ENCODE peak calls at places on chromosomes 3 and 15, in five cellular contexts. One of them, this sample, is unnamed.

GRCh38 chr3:169999433-169999832 is 32.8 kb downstream of the SEC62 start:
- DNase-seq in lower leg skin: no peak
- DNase-seq in left lung: no peak
- DNase-seq in M059J: no peak
- DNase-seq in naive thymus-derived CD4-positive, alpha-beta T cell: no peak
- DNase-seq in this sample: no peak

GRCh38 chr3:115999598-115999997 is 376.3 kb downstream of the GAP43 start:
- DNase-seq in M059J: peak
- DNase-seq in lower leg skin: no peak
- DNase-seq in naive thymus-derived CD4-positive, alpha-beta T cell: no peak
- DNase-seq in left lung: no peak
- DNase-seq in this sample: no peak

GRCh38 chr15:100113351-100114075 is 228.3 kb downstream of the ADAMTS17 start:
- DNase-seq in naive thymus-derived CD4-positive, alpha-beta T cell: no peak
- DNase-seq in M059J: no peak
- DNase-seq in left lung: no peak
- DNase-seq in lower leg skin: no peak
- DNase-seq in this sample: no peak

GRCh38 chr3:73188707-73189106 is 127.2 kb downstream of the EBLN2 start:
- DNase-seq in left lung: no peak
- DNase-seq in M059J: no peak
- DNase-seq in lower leg skin: no peak
- DNase-seq in naive thymus-derived CD4-positive, alpha-beta T cell: no peak
- DNase-seq in this sample: no peak

GRCh38 chr3:38454179-38454883 is 641 bp downstream of the ACVR2B start:
- DNase-seq in left lung: peak
- DNase-seq in M059J: peak
- DNase-seq in lower leg skin: peak
- DNase-seq in naive thymus-derived CD4-positive, alpha-beta T cell: peak
- DNase-seq in this sample: no peak

GRCh38 chr3:19885468-19885867 is 48.5 kb downstream of the EFHB start:
- DNase-seq in lower leg skin: no peak
- DNase-seq in left lung: no peak
- DNase-seq in M059J: peak
- DNase-seq in naive thymus-derived CD4-positive, alpha-beta T cell: peak
- DNase-seq in this sample: no peak

GRCh38 chr3:187753516-187753915 is 8.2 kb upstream of the BCL6 start:
- DNase-seq in lower leg skin: no peak
- DNase-seq in M059J: no peak
- DNase-seq in left lung: no peak
- DNase-seq in naive thymus-derived CD4-positive, alpha-beta T cell: no peak
- DNase-seq in this sample: no peak

GRCh38 chr3:138051946-138052802 is 42.2 kb downstream of the CLDN18 start:
- DNase-seq in naive thymus-derived CD4-positive, alpha-beta T cell: no peak
- DNase-seq in left lung: no peak
- DNase-seq in lower leg skin: no peak
- DNase-seq in M059J: peak
- DNase-seq in this sample: no peak

GRCh38 chr3:159029306-159030026 is 227.6 kb downstream of the MFSD1 start:
- DNase-seq in M059J: peak
- DNase-seq in naive thymus-derived CD4-positive, alpha-beta T cell: no peak
- DNase-seq in left lung: no peak
- DNase-seq in lower leg skin: no peak
- DNase-seq in this sample: no peak

GRCh38 chr3:115655761-115656282 is 32.5 kb downstream of the GAP43 start:
- DNase-seq in lower leg skin: no peak
- DNase-seq in naive thymus-derived CD4-positive, alpha-beta T cell: no peak
- DNase-seq in M059J: peak
- DNase-seq in left lung: no peak
- DNase-seq in this sample: no peak

GRCh38 chr3:108293858-108294257 is 2.5 kb upstream of the HHLA2 start:
- DNase-seq in lower leg skin: no peak
- DNase-seq in left lung: no peak
- DNase-seq in M059J: no peak
- DNase-seq in naive thymus-derived CD4-positive, alpha-beta T cell: no peak
- DNase-seq in this sample: no peak

GRCh38 chr3:124700880-124701684 is 29.2 kb upstream of the UMPS start:
- DNase-seq in naive thymus-derived CD4-positive, alpha-beta T cell: no peak
- DNase-seq in lower leg skin: no peak
- DNase-seq in M059J: peak
- DNase-seq in left lung: no peak
- DNase-seq in this sample: no peak

GRCh38 chr3:51679318-51679717 is 8.3 kb downstream of the TEX264 start:
- DNase-seq in M059J: no peak
- DNase-seq in lower leg skin: no peak
- DNase-seq in left lung: no peak
- DNase-seq in naive thymus-derived CD4-positive, alpha-beta T cell: no peak
- DNase-seq in this sample: no peak

GRCh38 chr15:67865331-67865730 is 25.5 kb upstream of the RNU6-1 start:
- DNase-seq in lower leg skin: no peak
- DNase-seq in left lung: no peak
- DNase-seq in naive thymus-derived CD4-positive, alpha-beta T cell: no peak
- DNase-seq in M059J: no peak
- DNase-seq in this sample: no peak

GRCh38 chr15:22974745-22975144 is 5.4 kb downstream of the CYFIP1 start:
- DNase-seq in lower leg skin: no peak
- DNase-seq in M059J: no peak
- DNase-seq in left lung: no peak
- DNase-seq in naive thymus-derived CD4-positive, alpha-beta T cell: no peak
- DNase-seq in this sample: no peak

GRCh38 chr3:46936733-46937250 is 39.8 kb downstream of the CCDC12 start:
- DNase-seq in M059J: peak
- DNase-seq in naive thymus-derived CD4-positive, alpha-beta T cell: no peak
- DNase-seq in left lung: no peak
- DNase-seq in lower leg skin: no peak
- DNase-seq in this sample: no peak

GRCh38 chr3:168216851-168217250 is 121.1 kb upstream of the GOLIM4 start:
- DNase-seq in naive thymus-derived CD4-positive, alpha-beta T cell: no peak
- DNase-seq in M059J: no peak
- DNase-seq in left lung: no peak
- DNase-seq in lower leg skin: no peak
- DNase-seq in this sample: no peak

GRCh38 chr3:144480520-144480919 is 508.9 kb downstream of the DIPK2A start:
- DNase-seq in left lung: no peak
- DNase-seq in naive thymus-derived CD4-positive, alpha-beta T cell: no peak
- DNase-seq in M059J: no peak
- DNase-seq in lower leg skin: no peak
- DNase-seq in this sample: no peak

GRCh38 chr3:188788621-188789081 is 383.1 kb upstream of the TPRG1 start:
- DNase-seq in lower leg skin: no peak
- DNase-seq in left lung: no peak
- DNase-seq in M059J: peak
- DNase-seq in naive thymus-derived CD4-positive, alpha-beta T cell: peak
- DNase-seq in this sample: peak

GRCh38 chr15:39301589-39301999 is 279.3 kb upstream of the THBS1 start:
- DNase-seq in M059J: peak
- DNase-seq in naive thymus-derived CD4-positive, alpha-beta T cell: no peak
- DNase-seq in lower leg skin: no peak
- DNase-seq in left lung: no peak
- DNase-seq in this sample: no peak